ENCODE peak calls at places on chromosomes 5 and 9, in four cellular contexts. F is effector memory CD4-positive, alpha-beta T cell; K is SJSA1; L is left lung. H is an unnamed sample.
A peak's percentile ranks its signal among the peaks of the same experiment; 100 is the strongest.

GRCh38 chr9:91101598-91102168 is 260.0 kb downstream of the AUH start:
- DNase-seq in K (no peak), L (no peak), F (peak; percentile 79), H (no peak)

GRCh38 chr9:120932086-120932818 is 5.7 kb upstream of the TRAF1 start:
- DNase-seq in K (peak; percentile 17), F (no peak), L (no peak), H (no peak)

GRCh38 chr5:125196479-125197183 is 450.2 kb upstream of the ZNF608 start:
- DNase-seq in F (no peak), L (no peak), K (no peak), H (no peak)

GRCh38 chr5:140632366-140633080 is 452 bp downstream of the CD14 start:
- DNase-seq in F (peak; percentile 18), K (no peak), L (peak; percentile 91), H (peak; percentile 76)

GRCh38 chr5:147539053-147539452 is 29.2 kb upstream of the DPYSL3 start:
- DNase-seq in F (no peak), K (no peak), L (no peak), H (no peak)

GRCh38 chr5:151496041-151496484 is 48.7 kb downstream of the SLC36A1 start:
- DNase-seq in F (no peak), K (no peak), L (no peak), H (no peak)

GRCh38 chr9:95246547-95246946 is 71.0 kb downstream of the FANCC start:
- DNase-seq in L (no peak), K (no peak), F (no peak), H (no peak)

GRCh38 chr5:169945831-169946261 is 34.4 kb downstream of the INSYN2B start:
- DNase-seq in L (no peak), F (no peak), K (peak; percentile 56), H (no peak)

GRCh38 chr9:97633859-97634485 is 351 bp downstream of the NCBP1 start:
- DNase-seq in L (no peak), F (no peak), K (no peak), H (no peak)

GRCh38 chr5:164358531-164359259 is 853.3 kb downstream of the MAT2B start:
- DNase-seq in K (peak; percentile 53), F (no peak), L (no peak), H (no peak)

GRCh38 chr5:93620487-93621339 is 37.7 kb downstream of the NR2F1 start:
- DNase-seq in L (peak; percentile 91), F (peak; percentile 37), K (peak; percentile 63), H (peak; percentile 85)

GRCh38 chr5:16600949-16601348 is 15.8 kb downstream of the RETREG1 start:
- DNase-seq in L (no peak), K (no peak), F (no peak), H (no peak)

GRCh38 chr5:81751836-81752643 is 1.1 kb upstream of the SSBP2 start:
- DNase-seq in L (no peak), F (no peak), K (no peak), H (no peak)

GRCh38 chr9:4327504-4328191 is 27.8 kb upstream of the GLIS3 start:
- DNase-seq in K (no peak), L (no peak), F (no peak), H (no peak)

GRCh38 chr5:133247881-133248642 is 196.2 kb downstream of the HSPA4 start:
- DNase-seq in F (no peak), L (no peak), K (peak; percentile 93), H (no peak)

GRCh38 chr9:125997510-125997823 is 250.3 kb downstream of the PBX3 start:
- DNase-seq in L (peak; percentile 78), F (no peak), K (no peak), H (no peak)

GRCh38 chr5:154366353-154366752 is 79.4 kb upstream of the SAP30L start:
- DNase-seq in L (no peak), F (no peak), K (no peak), H (no peak)

GRCh38 chr5:121189569-121190305 is 661.9 kb upstream of the FTMT start:
- DNase-seq in K (no peak), L (no peak), F (no peak), H (no peak)

GRCh38 chr5:52051759-52052158 is 668.5 kb downstream of the ISL1 start:
- DNase-seq in L (no peak), F (no peak), K (no peak), H (no peak)

GRCh38 chr5:149405550-149406202 is 26.6 kb upstream of the IL17B start:
- DNase-seq in L (no peak), K (no peak), F (no peak), H (no peak)

GRCh38 chr5:153043876-153044275 is 446.6 kb upstream of the GRIA1 start:
- DNase-seq in L (no peak), K (no peak), F (no peak), H (no peak)

GRCh38 chr5:54251981-54252380 is 58.4 kb downstream of the ARL15 start:
- DNase-seq in L (no peak), K (no peak), F (no peak), H (no peak)

GRCh38 chr5:22088517-22088916 is 764.6 kb downstream of the CDH12 start:
- DNase-seq in L (no peak), F (no peak), K (no peak), H (no peak)

GRCh38 chr9:84667571-84668203 is 1.8 kb upstream of the NTRK2 start:
- DNase-seq in L (no peak), F (no peak), K (no peak), H (peak; percentile 34)

GRCh38 chr9:99176527-99177013 is 45.2 kb downstream of the ALG2 start:
- DNase-seq in K (no peak), L (no peak), F (no peak), H (no peak)

GRCh38 chr5:171945476-171945875 is 61.0 kb downstream of the FBXW11 start:
- DNase-seq in L (no peak), F (no peak), K (no peak), H (no peak)

GRCh38 chr5:171946382-171946781 is 60.1 kb downstream of the FBXW11 start:
- DNase-seq in F (no peak), K (no peak), L (no peak), H (no peak)

GRCh38 chr5:171945066-171945465 is 61.4 kb downstream of the FBXW11 start:
- DNase-seq in F (no peak), K (no peak), L (no peak), H (no peak)
- H3K4me1 ChIP-seq in F (no peaks in the 10 kb centered on the region), K (no peaks in the 10 kb centered on the region), L (peaks cover 10% of the 10 kb centered on the region), H (peaks cover 25% of the 10 kb centered on the region)

DNA sequence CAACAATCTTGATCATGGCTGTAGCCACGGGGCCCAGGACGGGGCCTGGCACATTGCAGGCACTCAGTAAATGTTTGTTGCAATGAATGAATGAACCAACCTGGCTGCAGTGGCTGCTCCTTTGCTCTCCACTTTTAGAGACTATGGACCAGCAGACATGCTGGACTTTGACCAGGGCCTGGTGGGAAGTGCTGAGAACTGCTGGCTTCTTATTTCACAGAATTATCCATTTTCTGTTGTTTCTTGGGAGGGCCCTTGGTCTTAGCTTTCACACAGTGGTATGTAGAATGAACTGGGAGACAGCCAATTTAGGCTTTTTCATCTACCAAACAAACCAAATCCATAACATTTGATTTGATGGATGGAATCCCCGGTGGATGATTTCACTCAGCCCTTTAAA is 78.0 kb upstream of the LHFPL2 start:
- DNase-seq in F (no peak), K (no peak), L (peak; percentile 6), H (no peak)
- H3K4me1 ChIP-seq in F (no peaks in the 10 kb centered on the region), K (peaks cover 19% of the 10 kb centered on the region), L (no peaks in the 10 kb centered on the region), H (no peaks in the 10 kb centered on the region)

GRCh38 chr5:11075010-11075860 is 314.2 kb upstream of the DAP start:
- DNase-seq in K (no peak), L (peak; percentile 73), F (no peak), H (no peak)
- H3K4me1 ChIP-seq in K (no peaks in the 10 kb centered on the region), L (no peaks in the 10 kb centered on the region), F (no peaks in the 10 kb centered on the region), H (no peaks in the 10 kb centered on the region)

GRCh38 chr9:34590376-34591090 is 1.0 kb upstream of the CNTFR start:
- DNase-seq in F (no peak), K (no peak), L (no peak), H (no peak)
- H3K4me1 ChIP-seq in F (peaks cover 24% of the 10 kb centered on the region), K (no peaks in the 10 kb centered on the region), L (peaks cover 21% of the 10 kb centered on the region), H (no peaks in the 10 kb centered on the region)

GRCh38 chr9:2291980-2292704 is 277.0 kb downstream of the SMARCA2 start:
- DNase-seq in L (no peak), K (no peak), F (no peak), H (no peak)
- H3K4me1 ChIP-seq in L (no peaks in the 10 kb centered on the region), K (no peaks in the 10 kb centered on the region), F (no peaks in the 10 kb centered on the region), H (peaks cover 7% of the 10 kb centered on the region)

GRCh38 chr5:72438141-72438540 is 69.1 kb downstream of the ZNF366 start:
- DNase-seq in K (no peak), F (no peak), L (no peak), H (no peak)

GRCh38 chr5:72434056-72434780 is 73.0 kb downstream of the ZNF366 start:
- DNase-seq in L (no peak), F (no peak), K (no peak), H (no peak)

GRCh38 chr5:72436796-72437471 is 70.3 kb downstream of the ZNF366 start:
- DNase-seq in L (no peak), F (no peak), K (no peak), H (no peak)

GRCh38 chr5:72434781-72435437 is 72.3 kb downstream of the ZNF366 start:
- DNase-seq in F (no peak), L (no peak), K (no peak), H (no peak)

DNA sequence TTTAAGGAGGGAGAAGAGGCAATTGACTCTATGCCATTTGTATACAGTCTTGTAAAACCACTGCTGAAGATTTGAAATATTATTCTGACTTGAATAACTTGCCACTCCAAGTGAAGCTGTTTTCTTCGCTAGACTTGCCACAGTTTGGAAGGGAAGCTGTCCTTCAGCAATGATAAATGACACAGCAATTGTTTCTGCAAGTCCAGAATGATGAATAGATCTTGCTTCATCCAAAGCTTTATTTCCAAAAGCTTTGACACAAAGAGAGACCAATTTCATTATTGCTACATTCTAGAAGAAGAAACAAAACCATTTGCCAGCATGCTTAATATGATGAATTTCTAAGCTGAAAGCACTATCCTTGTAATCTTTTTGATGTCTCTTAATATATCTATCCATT is 73.7 kb downstream of the ZNF366 start:
- DNase-seq in L (no peak), K (no peak), F (no peak), H (no peak)
- H3K4me1 ChIP-seq in L (no peaks in the 10 kb centered on the region), K (no peaks in the 10 kb centered on the region), F (no peaks in the 10 kb centered on the region), H (no peaks in the 10 kb centered on the region)

DNA sequence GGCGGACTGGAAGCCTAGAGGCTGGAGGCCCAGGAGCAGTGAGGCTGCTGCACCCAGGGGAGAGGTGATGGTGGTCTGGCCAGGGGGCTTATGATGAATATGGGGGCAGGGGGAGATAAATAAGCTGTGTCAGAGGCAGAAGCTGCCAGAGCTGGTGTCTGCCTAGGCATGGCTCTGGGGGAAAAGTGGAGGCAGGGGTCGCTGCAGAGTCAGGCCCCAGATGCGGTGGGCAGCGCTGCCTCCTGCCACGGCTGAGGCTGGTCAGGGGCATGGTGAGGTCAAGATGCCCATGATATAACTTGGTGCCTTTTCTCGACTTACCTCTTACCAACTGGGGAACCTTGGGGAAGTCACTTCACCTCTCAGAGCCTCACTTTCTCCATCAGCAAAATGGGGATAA is 51.1 kb downstream of the NSG2 start:
- DNase-seq in K (no peak), F (no peak), L (no peak), H (no peak)
- H3K4me1 ChIP-seq in K (no peaks in the 10 kb centered on the region), F (no peaks in the 10 kb centered on the region), L (no peaks in the 10 kb centered on the region), H (no peaks in the 10 kb centered on the region)

GRCh38 chr5:40084614-40085013 is 595.1 kb upstream of the PTGER4 start:
- DNase-seq in F (no peak), K (no peak), L (no peak), H (no peak)
- H3K4me1 ChIP-seq in F (no peaks in the 10 kb centered on the region), K (no peaks in the 10 kb centered on the region), L (no peaks in the 10 kb centered on the region), H (no peaks in the 10 kb centered on the region)

GRCh38 chr9:92970467-92970923 is 23.2 kb downstream of the FGD3 start:
- DNase-seq in K (peak; percentile 58), F (no peak), L (no peak), H (no peak)
- H3K4me1 ChIP-seq in K (peaks cover 4% of the 10 kb centered on the region), F (peaks cover 68% of the 10 kb centered on the region), L (no peaks in the 10 kb centered on the region), H (no peaks in the 10 kb centered on the region)

GRCh38 chr5:179266291-179267070 is 78.8 kb downstream of the ADAMTS2 start:
- DNase-seq in F (no peak), K (peak; percentile 44), L (peak; percentile 55), H (no peak)
- H3K4me1 ChIP-seq in F (no peaks in the 10 kb centered on the region), K (peaks cover 17% of the 10 kb centered on the region), L (peaks cover 15% of the 10 kb centered on the region), H (no peaks in the 10 kb centered on the region)